ENCODE peak calls at places on chromosomes 3 and 15, in four cellular contexts. Q, P, M and J are unnamed samples.

GRCh38 chr3:188003188-188004171 is 150.5 kb upstream of the LPP start:
- DNase-seq in P (no peak), M (no peak), Q (peak; percentile 97), J (no peak)

GRCh38 chr15:64349375-64349774 is 6.6 kb downstream of the CSNK1G1 start:
- DNase-seq in P (no peak), M (no peak), Q (no peak), J (no peak)

GRCh38 chr3:30628188-30628930 is 22.0 kb downstream of the TGFBR2 start:
- DNase-seq in M (no peak), Q (no peak), P (no peak), J (no peak)

GRCh38 chr3:195139876-195140240 is 131.1 kb downstream of the XXYLT1 start:
- DNase-seq in M (no peak), P (no peak), Q (no peak), J (no peak)

GRCh38 chr3:65829228-65829627 is 209.5 kb downstream of the MAGI1 start:
- DNase-seq in M (no peak), Q (no peak), P (no peak), J (no peak)

GRCh38 chr3:25910997-25911396 is 121.1 kb downstream of the OXSM start:
- DNase-seq in P (peak; percentile 27), Q (peak; percentile 12), M (no peak), J (peak; percentile 69)

GRCh38 chr15:52021128-52021671 is 2.2 kb downstream of the MAPK6 start:
- DNase-seq in P (peak; percentile 86), Q (peak; percentile 74), M (no peak), J (no peak)

GRCh38 chr3:13529196-13529975 is 19.5 kb upstream of the FBLN2 start:
- DNase-seq in P (no peak), Q (no peak), M (no peak), J (no peak)

GRCh38 chr3:169295126-169295525 is 368.4 kb downstream of the MECOM start:
- DNase-seq in P (no peak), M (no peak), Q (no peak), J (no peak)

GRCh38 chr15:89971592-89971997 is 29.5 kb upstream of the ZNF710 start:
- DNase-seq in Q (peak; percentile 62), P (peak; percentile 75), M (peak; percentile 11), J (peak; percentile 88)

GRCh38 chr3:38599886-38600285 is 49.6 kb downstream of the SCN5A start:
- DNase-seq in M (no peak), Q (no peak), P (no peak), J (no peak)

GRCh38 chr3:160837394-160837975 is 81.5 kb downstream of the PPM1L start:
- DNase-seq in Q (no peak), M (no peak), P (no peak), J (no peak)

GRCh38 chr15:30859091-30859874 is 44.4 kb upstream of the FAN1 start:
- DNase-seq in Q (peak; percentile 14), P (peak; percentile 16), M (no peak), J (no peak)

GRCh38 chr15:63191895-63192603 is 2.6 kb downstream of the RAB8B start:
- DNase-seq in Q (no peak), P (peak; percentile 47), M (peak; percentile 87), J (no peak)

GRCh38 chr15:28962851-28963710 is 77.3 kb downstream of the APBA2 start:
- DNase-seq in M (no peak), P (no peak), Q (no peak), J (no peak)

GRCh38 chr3:45131201-45131600 is 15.0 kb downstream of the CDCP1 start:
- DNase-seq in Q (no peak), M (no peak), P (no peak), J (no peak)

GRCh38 chr15:40906947-40907802 is 12.9 kb downstream of the VPS18 start:
- DNase-seq in M (no peak), Q (no peak), P (no peak), J (no peak)

GRCh38 chr3:43206632-43207031 is 79.7 kb upstream of the SNRK start:
- DNase-seq in P (peak; percentile 35), M (no peak), Q (no peak), J (peak; percentile 17)

DNA sequence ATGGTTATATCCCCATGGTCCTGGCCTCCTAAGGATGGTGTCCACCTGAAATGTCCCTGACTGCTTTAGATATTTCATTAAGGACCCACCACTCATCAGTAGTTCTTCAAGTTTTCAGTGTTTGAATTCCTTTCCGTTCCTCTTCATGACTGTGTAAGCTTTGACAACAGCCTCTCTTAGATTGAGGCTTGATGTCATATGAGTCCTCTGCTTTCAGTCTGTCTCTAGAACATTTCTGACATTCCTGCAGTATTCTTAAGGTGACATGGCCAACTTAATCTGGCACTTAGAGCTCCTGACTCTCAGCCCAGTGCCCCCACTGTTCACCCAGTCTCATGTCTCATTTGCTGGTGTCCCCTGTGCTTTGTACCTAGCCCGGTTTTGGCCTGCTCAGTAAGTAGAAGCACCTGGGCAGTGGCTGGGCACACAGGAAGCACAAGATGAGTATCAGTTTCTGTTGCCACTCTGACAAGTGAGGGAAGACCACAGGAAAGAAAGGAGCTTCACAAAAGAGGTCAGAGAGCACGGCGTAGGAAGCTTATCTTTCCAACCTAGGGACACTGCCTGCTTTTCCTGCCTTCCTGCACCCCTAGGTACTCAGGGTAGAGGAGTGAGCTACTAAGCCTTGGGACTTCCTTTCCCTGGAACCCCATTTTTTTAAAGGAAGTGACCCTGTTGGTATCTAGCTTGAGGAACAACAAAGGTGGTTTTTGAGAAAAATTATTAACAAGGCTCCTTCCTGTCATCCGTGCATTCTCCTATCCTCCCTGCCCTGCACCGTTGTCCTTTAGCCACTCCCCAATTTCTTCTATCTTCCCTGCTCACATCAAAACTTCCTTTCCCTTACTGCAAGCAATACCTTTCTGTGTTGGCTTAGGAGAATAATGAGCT is 103.1 kb downstream of the KLHL25 start:
- DNase-seq in P (no peak), Q (no peak), M (peak; percentile 87), J (no peak)
- TF ChIP-seq USF2 in P (no peak), Q (no peak), M (no peak), J (no peak)

GRCh38 chr3:16978234-16978920 is 93.6 kb downstream of the PLCL2 start:
- DNase-seq in M (no peak), P (no peak), Q (no peak), J (no peak)
- TF ChIP-seq ETV6 in M (no peak), P (no peak), Q (no peak), J (no peak)

GRCh38 chr15:58459562-58459961 is 27.8 kb downstream of the LIPC start:
- DNase-seq in P (no peak), M (no peak), Q (no peak), J (no peak)
- TF ChIP-seq USF2 in P (no peak), M (no peak), Q (no peak), J (no peak)

DNA sequence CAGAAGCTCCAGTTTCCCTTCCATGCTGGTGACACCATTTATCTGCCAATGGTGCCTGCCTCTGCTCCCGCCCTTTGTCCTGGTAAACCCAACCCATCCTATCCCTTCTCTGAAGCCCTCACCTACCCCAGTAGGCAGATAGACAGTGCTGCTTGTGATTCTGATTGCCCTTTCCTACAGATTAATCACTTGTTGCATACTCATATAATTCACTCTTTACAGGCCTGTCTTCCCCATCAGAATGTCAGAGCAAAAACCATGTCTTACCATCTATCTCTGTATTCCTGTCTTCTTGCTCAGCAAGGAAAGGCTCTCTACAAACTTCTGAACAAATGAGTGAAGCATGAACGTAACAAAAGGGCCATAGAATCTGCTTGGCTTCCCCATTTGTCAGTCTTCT is 47.9 kb downstream of the MRPS25 start:
- DNase-seq in M (no peak), Q (no peak), P (no peak), J (no peak)
- TF ChIP-seq ETV6 in M (no peak), Q (no peak), P (no peak), J (no peak)

GRCh38 chr3:133505813-133506212 is 67.7 kb upstream of the CDV3 start:
- DNase-seq in M (no peak), P (no peak), Q (no peak), J (no peak)
- TF ChIP-seq USF2 in M (no peak), P (no peak), Q (no peak), J (no peak)